ENCODE peak calls at places on chromosomes 7 and 10, in six cellular contexts. L, F, A, D, C and I are unnamed samples.

GRCh38 chr7:117077658-117078057 is 124.4 kb downstream of the ST7 start:
- DNase-seq in F (no peak), C (no peak), D (no peak), L (no peak), A (no peak), I (no peak)

GRCh38 chr10:83983578-83984255 is 155.6 kb upstream of the GHITM start:
- DNase-seq in F (no peak), L (no peak), D (peak; percentile 27), C (peak; percentile 33), A (no peak), I (no peak)

GRCh38 chr7:47893721-47894365 is 54.4 kb downstream of the PKD1L1 start:
- DNase-seq in A (no peak), D (no peak), C (no peak), L (no peak), F (no peak), I (no peak)

GRCh38 chr10:108877130-108877529 is 1046.2 kb downstream of the XPNPEP1 start:
- DNase-seq in L (no peak), A (no peak), D (no peak), F (no peak), C (no peak), I (no peak)

GRCh38 chr7:77467453-77467852 is 51.3 kb upstream of the GSAP start:
- DNase-seq in A (no peak), L (no peak), C (no peak), D (no peak), F (no peak), I (no peak)

GRCh38 chr10:49539320-49539885 is 482 bp upstream of the ERCC6 start:
- DNase-seq in A (peak; percentile 34), C (peak; percentile 41), D (peak; percentile 84), L (peak; percentile 70), F (peak; percentile 21), I (peak; percentile 28)

GRCh38 chr10:70588255-70588654 is 14.3 kb downstream of the PRF1 start:
- DNase-seq in C (no peak), F (peak; percentile 55), L (no peak), A (no peak), D (no peak), I (no peak)

GRCh38 chr7:49400891-49401550 is 372.4 kb upstream of the VWC2 start:
- DNase-seq in C (no peak), L (no peak), A (no peak), F (no peak), D (no peak), I (no peak)

GRCh38 chr7:158097511-158098124 is 490.0 kb downstream of the PTPRN2 start:
- DNase-seq in D (no peak), F (no peak), L (peak; percentile 52), A (no peak), C (no peak), I (no peak)

GRCh38 chr10:107919626-107920235 is 755.2 kb upstream of the SORCS1 start:
- DNase-seq in D (no peak), L (no peak), F (no peak), C (no peak), A (no peak), I (no peak)

GRCh38 chr10:117673611-117674010 is 131.1 kb downstream of the EMX2 start:
- DNase-seq in C (no peak), D (no peak), F (no peak), A (no peak), L (no peak), I (no peak)

GRCh38 chr7:4711634-4712033 is 29.5 kb downstream of the FOXK1 start:
- DNase-seq in C (no peak), L (no peak), D (no peak), F (no peak), A (no peak), I (no peak)

GRCh38 chr7:1160665-1161010 is 642 bp upstream of the ZFAND2A start:
- DNase-seq in F (no peak), D (no peak), L (no peak), A (no peak), C (peak; percentile 28), I (no peak)

GRCh38 chr10:82811621-82812020 is 936.6 kb downstream of the NRG3 start:
- DNase-seq in C (peak; percentile 65), F (peak; percentile 28), A (peak; percentile 12), D (peak; percentile 37), L (no peak), I (peak; percentile 14)
- TF ChIP-seq CTCF in C (peak; percentile 75), F (peak; percentile 76), A (peak; percentile 13), D (peak; percentile 70), L (peak; percentile 46), I (peak; percentile 65)

DNA sequence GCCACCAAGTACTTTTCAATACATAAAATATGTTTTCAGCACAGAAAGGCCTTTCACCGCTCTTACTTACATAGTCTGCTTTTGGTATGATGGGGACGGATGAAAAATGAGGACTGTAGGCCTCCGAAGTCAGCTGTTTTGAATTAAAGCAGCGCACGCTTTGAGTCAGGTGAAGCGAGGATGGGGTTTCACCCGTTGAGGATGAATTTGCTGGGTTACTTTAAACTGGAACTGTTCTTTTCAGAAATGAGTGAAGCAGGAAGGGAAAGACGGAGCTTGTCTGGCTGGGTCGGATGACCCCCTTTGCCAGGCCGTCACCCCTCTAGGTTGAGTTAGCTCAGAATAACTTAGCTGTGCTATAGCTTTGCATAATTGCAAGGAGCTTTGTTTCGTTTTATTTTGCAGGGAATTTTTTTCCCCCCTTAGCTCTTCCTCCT is 40.0 kb downstream of the CUX1 start:
- DNase-seq in L (no peak), C (no peak), F (no peak), D (no peak), A (peak; percentile 57), I (no peak)
- TF ChIP-seq CTCF in L (peak; percentile 2), C (no peak), F (no peak), D (no peak), A (no peak), I (no peak)

GRCh38 chr10:36885746-36886145 is 239.7 kb upstream of the ANKRD30A start:
- DNase-seq in F (no peak), A (no peak), C (no peak), L (no peak), D (no peak), I (no peak)

GRCh38 chr10:36886303-36886891 is 239.0 kb upstream of the ANKRD30A start:
- DNase-seq in D (no peak), L (no peak), A (no peak), C (no peak), F (no peak), I (no peak)

GRCh38 chr10:36882781-36883180 is 242.6 kb upstream of the ANKRD30A start:
- DNase-seq in L (no peak), C (no peak), F (no peak), A (no peak), D (no peak), I (no peak)

DNA sequence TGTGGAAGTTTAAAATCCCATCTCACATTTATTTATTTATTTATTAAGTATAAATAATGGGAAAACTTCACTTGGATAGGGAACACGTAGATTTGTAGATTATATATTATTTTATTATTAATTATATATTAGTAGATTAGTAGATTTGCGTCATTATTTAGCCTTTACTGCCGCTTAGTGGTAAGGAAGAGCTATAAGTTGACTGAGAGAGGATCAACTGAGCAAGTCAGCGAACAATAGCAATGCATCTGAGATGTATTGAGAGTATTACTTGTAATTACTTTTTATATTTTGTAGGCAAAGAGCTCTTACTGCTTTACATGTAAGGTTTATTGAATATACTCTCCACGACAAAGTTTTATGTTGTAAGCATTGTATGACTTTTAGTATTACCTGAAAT is 244.5 kb upstream of the ANKRD30A start:
- DNase-seq in A (no peak), C (peak; percentile 60), D (peak; percentile 60), F (peak; percentile 48), L (no peak), I (no peak)
- TF ChIP-seq CTCF in A (peak; percentile 38), C (peak; percentile 61), D (peak; percentile 69), F (peak; percentile 72), L (peak; percentile 54), I (peak; percentile 65)

GRCh38 chr10:104297697-104298660 is 29.0 kb downstream of the GSTO2 start:
- DNase-seq in A (no peak), F (peak; percentile 41), D (peak; percentile 59), L (no peak), C (peak; percentile 89), I (peak; percentile 37)
- TF ChIP-seq CTCF in A (peak; percentile 27), F (peak; percentile 78), D (peak; percentile 60), L (peak; percentile 35), C (peak; percentile 95), I (peak; percentile 44)

GRCh38 chr7:45088146-45088701 is 545 bp downstream of the NACAD start:
- DNase-seq in D (no peak), C (peak; percentile 56), L (peak; percentile 61), F (no peak), A (no peak), I (no peak)
- TF ChIP-seq CTCF in D (no peak), C (no peak), L (no peak), F (no peak), A (no peak), I (no peak)